ENCODE peak calls at places on chromosomes 13 and 19, in six cellular contexts. M, O, Z, X, C and A are unnamed samples.
A peak's percentile ranks its signal among the peaks of the same experiment; 100 is the strongest.

GRCh38 chr13:27942972-27943371 is 23.2 kb downstream of the PDX1 start:
- DNase-seq in M (no peak), O (no peak), Z (no peak), X (no peak), C (no peak), A (no peak)

GRCh38 chr13:95641961-95642621 is 2.4 kb downstream of the DZIP1 start:
- DNase-seq in M (no peak), O (no peak), Z (no peak), X (no peak), C (no peak), A (no peak)

GRCh38 chr13:99677388-99677951 is 176.2 kb downstream of the TM9SF2 start:
- DNase-seq in M (no peak), O (peak; percentile 47), Z (no peak), X (no peak), C (no peak), A (no peak)

GRCh38 chr19:49507803-49508494 is 4.5 kb upstream of the FCGRT start:
- DNase-seq in M (no peak), O (no peak), Z (no peak), X (no peak), C (no peak), A (no peak)

GRCh38 chr19:5665781-5666513 is 14.4 kb downstream of the MICOS13 start:
- DNase-seq in M (peak; percentile 13), O (peak; percentile 58), Z (no peak), X (no peak), C (no peak), A (no peak)

GRCh38 chr13:49791214-49791752 is 1.2 kb downstream of the KPNA3 start:
- DNase-seq in M (peak; percentile 25), O (peak; percentile 30), Z (no peak), X (peak; percentile 68), C (no peak), A (no peak)

GRCh38 chr19:41462497-41462896 is 19.5 kb downstream of the ERICH4 start:
- DNase-seq in M (no peak), O (no peak), Z (no peak), X (no peak), C (no peak), A (no peak)

GRCh38 chr13:110185696-110186095 is 121.3 kb downstream of the COL4A1 start:
- DNase-seq in M (no peak), O (no peak), Z (no peak), X (no peak), C (no peak), A (no peak)

GRCh38 chr19:8005534-8006256 is at the start of gene ELAVL1:
- DNase-seq in M (peak; percentile 85), O (peak; percentile 97), Z (peak; percentile 78), X (peak; percentile 92), C (peak; percentile 86), A (no peak)

GRCh38 chr13:30690282-30691188 is 44.8 kb upstream of the ALOX5AP start:
- DNase-seq in M (no peak), O (peak; percentile 23), Z (no peak), X (peak; percentile 73), C (no peak), A (no peak)

GRCh38 chr13:37956536-37956935 is 87.0 kb upstream of the TRPC4 start:
- DNase-seq in M (no peak), O (peak; percentile 71), Z (no peak), X (no peak), C (no peak), A (no peak)

GRCh38 chr19:48664476-48664875 is 8.3 kb downstream of the NTN5 start:
- DNase-seq in M (no peak), O (no peak), Z (no peak), X (no peak), C (no peak), A (no peak)

GRCh38 chr19:12828494-12828893 is 5.9 kb downstream of the RTBDN start:
- DNase-seq in M (no peak), O (peak; percentile 49), Z (no peak), X (peak; percentile 76), C (no peak), A (no peak)

GRCh38 chr19:43504426-43505185 is at the start of gene PHLDB3:
- DNase-seq in M (peak; percentile 35), O (peak; percentile 17), Z (peak; percentile 23), X (no peak), C (peak; percentile 36), A (no peak)

GRCh38 chr13:29591310-29591709 is 4.2 kb downstream of the SLC7A1 start:
- DNase-seq in M (no peak), O (no peak), Z (no peak), X (no peak), C (no peak), A (no peak)

GRCh38 chr13:114134111-114134943 is 1.9 kb upstream of the RASA3 start:
- DNase-seq in M (no peak), O (no peak), Z (no peak), X (peak; percentile 38), C (no peak), A (no peak)

GRCh38 chr13:108944760-108945159 is 315.3 kb downstream of the MYO16 start:
- DNase-seq in M (no peak), O (no peak), Z (no peak), X (no peak), C (no peak), A (no peak)

GRCh38 chr13:93861818-93862217 is 617.7 kb downstream of the DCT start:
- DNase-seq in M (no peak), O (no peak), Z (no peak), X (no peak), C (no peak), A (no peak)

GRCh38 chr13:111900390-111901180 is 166.4 kb upstream of the SOX1 start:
- DNase-seq in M (no peak), O (no peak), Z (no peak), X (no peak), C (no peak), A (no peak)

GRCh38 chr13:66585669-66586203 is 644.4 kb downstream of the PCDH9 start:
- DNase-seq in M (no peak), O (no peak), Z (no peak), X (no peak), C (no peak), A (no peak)

GRCh38 chr13:90201198-90201597 is 1146.3 kb upstream of the MIR17HG start:
- DNase-seq in M (no peak), O (peak; percentile 2), Z (no peak), X (no peak), C (no peak), A (no peak)

GRCh38 chr13:78876915-78877549 is 218.1 kb upstream of the OBI1 start:
- DNase-seq in M (no peak), O (no peak), Z (no peak), X (no peak), C (no peak), A (no peak)